ENCODE peak calls at places on chromosomes 3 and 15, in four cellular contexts. F, E, P and K are unnamed samples.

GRCh38 chr3:2595486-2595885 is 496.8 kb downstream of the CNTN4 start:
- DNase-seq in F (no peak), E (no peak), P (no peak), K (no peak)

GRCh38 chr3:71673486-71673885 is 51.7 kb downstream of the EIF4E3 start:
- DNase-seq in F (no peak), E (no peak), P (no peak), K (no peak)

GRCh38 chr3:194296448-194296831 is 54.7 kb downstream of the CPN2 start:
- DNase-seq in F (no peak), E (peak), P (peak), K (no peak)

GRCh38 chr15:89003865-89004725 is 84.2 kb upstream of the ABHD2 start:
- DNase-seq in F (peak), E (no peak), P (peak), K (no peak)

GRCh38 chr15:95550702-95551101 is 779.8 kb upstream of the NR2F2 start:
- DNase-seq in F (no peak), E (no peak), P (no peak), K (no peak)

GRCh38 chr3:36596411-36596810 is 167.9 kb downstream of the DCLK3 start:
- DNase-seq in F (no peak), E (no peak), P (no peak), K (no peak)

GRCh38 chr3:43046583-43046982 is 59.3 kb downstream of the POMGNT2 start:
- DNase-seq in F (no peak), E (no peak), P (no peak), K (no peak)

GRCh38 chr3:140117111-140117526 is 182.1 kb downstream of the CLSTN2 start:
- DNase-seq in F (no peak), E (no peak), P (no peak), K (no peak)

GRCh38 chr15:51702710-51703109 is 21.4 kb downstream of the SCG3 start:
- DNase-seq in F (no peak), E (no peak), P (no peak), K (no peak)

DNA sequence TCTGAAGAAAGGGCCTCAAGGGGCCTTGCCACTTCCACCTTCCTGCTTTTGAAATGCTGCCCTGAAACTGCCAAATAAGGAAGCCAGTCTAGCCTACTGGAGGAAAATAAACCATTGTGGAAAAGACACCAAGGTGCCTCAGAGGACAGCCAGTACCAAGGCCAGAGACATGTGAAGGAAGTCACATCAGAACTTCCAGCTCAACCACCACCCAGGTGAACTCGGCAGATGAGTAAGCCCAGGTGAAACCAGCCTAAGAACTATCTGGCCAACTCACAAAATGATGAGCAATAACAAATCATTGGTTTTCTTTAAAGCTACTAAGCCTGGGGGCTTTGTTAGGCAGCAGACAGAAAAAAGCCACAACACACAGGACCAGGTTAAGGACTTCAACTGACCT is 103.0 kb downstream of the MAGI1 start:
- DNase-seq in F (no peak), E (no peak), P (no peak), K (no peak)
- TF ChIP-seq REST in F (no peak), E (peak), P (no peak), K (no peak)

DNA sequence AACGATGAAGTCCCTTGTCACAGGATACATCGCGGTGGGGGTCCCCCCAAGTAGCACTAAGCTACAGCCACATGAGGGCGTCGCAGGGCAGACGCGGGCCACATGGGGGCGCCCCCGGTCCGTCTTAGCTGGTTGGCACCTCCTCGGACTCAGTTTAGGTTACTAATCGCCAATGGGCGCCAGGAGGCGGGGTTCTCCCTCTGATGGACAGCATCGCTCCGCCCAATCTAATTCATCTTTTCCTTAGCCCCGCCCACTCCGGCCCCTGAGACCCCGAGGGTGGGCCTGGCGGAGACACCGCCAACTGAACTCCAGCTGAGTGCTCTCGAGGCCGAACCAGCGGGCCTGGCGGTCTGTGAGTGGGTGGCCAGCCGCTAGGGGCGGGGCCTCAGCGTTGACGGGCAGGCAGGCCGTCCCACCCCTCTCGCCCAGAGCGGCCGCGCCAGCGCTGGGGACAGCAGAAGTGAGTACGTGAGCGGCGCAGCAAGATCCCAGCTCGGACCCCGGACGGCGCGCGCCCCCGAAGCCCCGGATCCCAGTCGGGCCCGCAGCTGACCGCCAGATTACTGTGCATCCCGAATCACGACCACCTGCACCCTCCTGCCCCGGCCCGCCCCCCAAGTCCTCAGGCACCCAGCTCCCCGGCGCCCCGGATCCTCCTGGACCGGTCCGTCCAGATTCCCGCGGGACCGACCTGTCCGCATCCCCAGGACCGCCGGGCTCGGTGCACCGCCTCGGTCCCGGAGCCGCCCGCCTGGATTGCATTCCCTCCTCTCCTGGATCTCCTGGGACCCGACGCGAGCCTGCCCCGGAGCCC is at the start of gene EPHB3:
- DNase-seq in F (peak), E (peak), P (peak), K (peak)
- TF ChIP-seq REST in F (no peak), E (no peak), P (no peak), K (no peak)

DNA sequence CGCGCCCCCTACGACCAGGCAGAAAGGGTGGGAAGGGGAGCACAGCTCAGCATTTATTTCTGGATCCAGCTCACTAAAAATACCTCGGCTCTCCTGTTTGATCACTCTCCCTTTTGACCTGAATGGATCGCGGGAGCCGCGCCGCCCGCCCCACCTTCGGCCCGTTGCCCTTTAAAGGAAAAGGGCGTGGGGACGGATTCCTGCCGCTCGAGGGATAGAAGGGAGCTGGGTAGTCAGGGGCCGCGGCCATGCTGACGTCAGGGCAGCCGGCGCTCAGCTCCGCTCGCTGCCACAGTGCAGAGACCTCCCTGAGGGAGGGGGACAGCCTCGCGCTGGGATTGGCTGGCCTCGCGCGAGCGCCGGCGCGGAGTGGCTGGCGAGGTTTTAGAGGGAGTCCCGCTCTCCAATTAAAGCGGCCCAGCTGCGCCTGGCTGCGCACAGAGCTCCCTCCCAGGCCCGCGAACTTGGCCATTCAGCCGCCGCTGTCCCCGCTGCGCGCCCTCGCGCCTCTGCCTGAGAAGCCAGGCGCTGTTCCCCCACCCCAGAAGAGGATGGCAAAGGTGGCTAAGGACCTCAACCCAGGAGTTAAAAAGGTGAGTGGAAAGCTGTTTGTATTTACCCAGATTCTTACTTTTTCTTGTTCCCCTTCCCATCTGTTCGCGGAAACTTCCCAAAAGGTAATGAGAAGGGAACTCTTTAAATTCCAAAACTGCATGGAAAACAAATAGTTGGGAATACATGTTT is at the start of gene LMCD1:
- DNase-seq in F (peak), E (peak), P (peak), K (no peak)
- TF ChIP-seq REST in F (no peak), E (no peak), P (no peak), K (no peak)

GRCh38 chr3:119786409-119786808 is 4.5 kb downstream of the NR1I2 start:
- DNase-seq in F (no peak), E (no peak), P (no peak), K (no peak)
- TF ChIP-seq REST in F (no peak), E (no peak), P (no peak), K (no peak)

GRCh38 chr3:182244222-182244971 is 532.7 kb downstream of the SOX2 start:
- DNase-seq in F (no peak), E (no peak), P (no peak), K (no peak)
- TF ChIP-seq REST in F (no peak), E (no peak), P (no peak), K (no peak)

GRCh38 chr3:126519506-126520455 is 2.2 kb upstream of the UROC1 start:
- DNase-seq in F (no peak), E (no peak), P (no peak), K (no peak)

GRCh38 chr3:126524429-126524988 is 554 bp downstream of the CHST13 start:
- DNase-seq in F (peak), E (no peak), P (no peak), K (no peak)

GRCh38 chr3:126523745-126524428 is at the start of gene CHST13:
- DNase-seq in F (peak), E (no peak), P (peak), K (no peak)

GRCh38 chr3:126521122-126521891 is 2.6 kb upstream of the CHST13 start:
- DNase-seq in F (no peak), E (no peak), P (no peak), K (no peak)

GRCh38 chr3:126522363-126522788 is 1.6 kb upstream of the CHST13 start:
- DNase-seq in F (peak), E (peak), P (peak), K (peak)
- TF ChIP-seq REST in F (no peak), E (no peak), P (no peak), K (no peak)

GRCh38 chr3:128650096-128651050 is at the start of gene RPN1:
- DNase-seq in F (peak), E (peak), P (peak), K (peak)
- TF ChIP-seq REST in F (no peak), E (no peak), P (no peak), K (no peak)